ENCODE peak calls at places on chromosome 15, in ten cellular contexts. E is brain microvascular endothelial cell, M is hepatocyte, S is prostate gland, Z is upper lobe of left lung, V is H7, B is lower leg skin, C is tibial artery, O is PC-9, A is left ventricle myocardium inferior. U is an unnamed sample.

GRCh38 chr15:58306591-58307312 is 125.0 kb upstream of the LIPC start:
- DNase-seq in E (no peak), M (no peak), S (peak; percentile 50), Z (no peak), V (peak; percentile 19), B (no peak), C (no peak), O (no peak), A (no peak), U (no peak)

GRCh38 chr15:39852237-39852636 is 67.8 kb downstream of the GPR176 start:
- DNase-seq in E (peak; percentile 43), M (no peak), S (no peak), Z (no peak), V (no peak), B (no peak), C (no peak), O (no peak), A (no peak), U (no peak)

GRCh38 chr15:58501006-58501405 is 69.2 kb downstream of the LIPC start:
- DNase-seq in E (no peak), M (no peak), S (no peak), Z (no peak), V (no peak), B (no peak), C (no peak), O (no peak), A (no peak), U (no peak)

GRCh38 chr15:90620379-90621134 is 90.8 kb downstream of the CRTC3 start:
- DNase-seq in E (no peak), M (no peak), S (no peak), Z (no peak), V (no peak), B (no peak), C (no peak), O (no peak), A (no peak), U (no peak)

GRCh38 chr15:35852818-35853624 is 307.1 kb upstream of the DPH6 start:
- DNase-seq in E (no peak), M (no peak), S (no peak), Z (no peak), V (no peak), B (no peak), C (no peak), O (no peak), A (no peak), U (no peak)

GRCh38 chr15:92898988-92899909 is 875 bp upstream of the CHD2 start:
- DNase-seq in E (no peak), M (no peak), S (peak; percentile 1), Z (no peak), V (no peak), B (no peak), C (no peak), O (no peak), A (no peak), U (no peak)

GRCh38 chr15:78212546-78213424 is 21.6 kb downstream of the ACSBG1 start:
- DNase-seq in E (peak; percentile 65), M (peak; percentile 90), S (peak; percentile 67), Z (peak; percentile 65), V (peak; percentile 46), B (peak; percentile 54), C (no peak), O (peak; percentile 85), A (peak; percentile 64), U (no peak)

GRCh38 chr15:58865420-58865880 is 68.0 kb downstream of the SLTM start:
- DNase-seq in E (no peak), M (no peak), S (peak; percentile 2), Z (no peak), V (no peak), B (no peak), C (no peak), O (peak; percentile 57), A (no peak), U (no peak)

GRCh38 chr15:67548862-67549651 is 6.6 kb downstream of the MAP2K5 start:
- DNase-seq in E (peak; percentile 22), M (peak; percentile 17), S (no peak), Z (peak; percentile 18), V (peak; percentile 71), B (no peak), C (no peak), O (no peak), A (peak; percentile 20), U (no peak)

GRCh38 chr15:67547064-67547463 is 4.6 kb downstream of the MAP2K5 start:
- DNase-seq in E (no peak), M (no peak), S (no peak), Z (no peak), V (no peak), B (no peak), C (no peak), O (no peak), A (no peak), U (no peak)

GRCh38 chr15:67549736-67550135 is 7.2 kb downstream of the MAP2K5 start:
- DNase-seq in E (no peak), M (no peak), S (no peak), Z (no peak), V (no peak), B (no peak), C (no peak), O (no peak), A (no peak), U (no peak)

GRCh38 chr15:67548532-67548852 is 6.0 kb downstream of the MAP2K5 start:
- DNase-seq in E (no peak), M (no peak), S (no peak), Z (no peak), V (no peak), B (no peak), C (no peak), O (no peak), A (no peak), U (no peak)

GRCh38 chr15:67547836-67548531 is 5.5 kb downstream of the MAP2K5 start:
- DNase-seq in E (peak; percentile 34), M (no peak), S (no peak), Z (no peak), V (no peak), B (no peak), C (no peak), O (no peak), A (no peak), U (no peak)
- H3K4me3 ChIP-seq in E (no peak overlapping the region), M (no peak overlapping the region), S (no peak overlapping the region), Z (no peak overlapping the region), V (no peak overlapping the region), B (no peak overlapping the region), C (no peak overlapping the region), O (no peak overlapping the region), A (no peak overlapping the region), U (no peak overlapping the region)

GRCh38 chr15:49265911-49266310 is 95.9 kb downstream of the GALK2 start:
- DNase-seq in E (no peak), M (no peak), S (no peak), Z (no peak), V (no peak), B (no peak), C (no peak), O (no peak), A (no peak), U (no peak)

GRCh38 chr15:49273734-49274318 is 103.8 kb downstream of the GALK2 start:
- DNase-seq in E (no peak), M (no peak), S (no peak), Z (no peak), V (no peak), B (no peak), C (no peak), O (no peak), A (no peak), U (no peak)

DNA sequence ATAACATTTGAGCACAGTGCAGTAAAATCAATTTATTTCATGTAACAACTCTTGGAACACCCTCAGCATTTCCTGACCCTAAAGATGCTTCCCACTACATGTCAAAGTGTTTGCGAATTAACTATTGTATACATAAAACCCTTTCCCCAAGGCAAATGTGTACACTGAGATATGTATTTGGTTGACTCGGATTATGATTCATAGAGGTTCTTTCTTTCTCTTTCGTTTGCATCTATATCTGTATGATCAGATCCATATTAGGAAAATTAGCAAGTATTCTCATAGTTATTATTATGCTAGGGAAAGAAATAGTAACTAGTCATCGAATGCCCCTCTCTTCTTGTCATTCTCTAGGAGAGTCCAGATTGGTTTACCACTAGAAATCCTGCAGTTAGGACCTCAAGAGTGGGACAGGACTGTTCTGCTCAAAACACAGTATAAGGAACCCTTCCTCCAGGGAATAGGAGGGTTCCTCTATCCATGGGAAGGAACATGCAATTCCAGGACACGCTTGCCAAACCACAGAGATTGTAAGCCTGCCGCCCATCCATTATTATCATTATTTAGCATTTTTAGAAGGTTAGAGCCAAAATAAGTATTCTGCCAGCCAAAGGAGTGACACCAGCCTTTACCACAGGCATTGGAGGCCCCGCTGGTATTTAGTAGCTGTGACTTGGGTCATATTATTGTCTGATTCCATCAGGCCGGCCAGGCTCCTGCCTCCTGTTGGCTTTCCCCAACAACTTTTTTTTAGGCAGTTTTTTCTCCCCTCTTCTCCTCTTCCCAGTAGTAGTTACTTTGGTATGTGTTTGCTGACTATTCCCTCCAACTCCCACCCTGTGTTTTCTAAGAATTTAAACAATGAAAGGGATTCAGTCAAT is 100.7 kb downstream of the GALK2 start:
- DNase-seq in E (peak; percentile 48), M (no peak), S (no peak), Z (no peak), V (peak; percentile 10), B (no peak), C (peak; percentile 68), O (no peak), A (peak; percentile 14), U (no peak)
- H3K4me3 ChIP-seq in E (no peak overlapping the region), M (no peak overlapping the region), S (no peak overlapping the region), Z (no peak overlapping the region), V (no peak overlapping the region), B (no peak overlapping the region), C (peak overlapping the region; percentile 0), O (no peak overlapping the region), A (no peak overlapping the region), U (no peak overlapping the region)

DNA sequence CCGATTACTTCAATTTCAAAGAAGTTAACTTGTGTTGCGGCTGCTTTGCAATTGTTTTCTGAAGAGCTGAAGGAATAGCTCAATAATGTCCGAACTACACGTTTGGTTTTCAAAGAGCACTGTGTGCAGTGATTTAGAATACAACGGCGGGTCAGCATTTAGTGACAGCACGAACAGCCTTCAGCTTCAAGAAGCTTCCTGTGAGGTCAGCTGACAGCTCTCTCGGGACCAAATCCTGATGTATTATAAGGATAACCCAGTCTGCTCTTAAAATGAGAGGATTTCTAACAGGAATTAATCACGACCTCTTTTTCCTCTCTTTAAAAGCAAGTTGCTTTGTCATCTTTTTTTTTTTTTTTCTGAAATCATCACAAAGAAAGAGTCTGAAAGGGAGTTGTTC is 97.9 kb upstream of the UNC13C start:
- DNase-seq in E (no peak), M (no peak), S (no peak), Z (no peak), V (no peak), B (no peak), C (no peak), O (no peak), A (no peak), U (no peak)
- H3K4me3 ChIP-seq in E (no peak overlapping the region), M (no peak overlapping the region), S (no peak overlapping the region), Z (no peak overlapping the region), V (no peak overlapping the region), B (no peak overlapping the region), C (no peak overlapping the region), O (no peak overlapping the region), A (peak overlapping the region; percentile 1), U (no peak overlapping the region)

GRCh38 chr15:38036790-38037338 is 102.4 kb downstream of the TMCO5A start:
- DNase-seq in E (no peak), M (no peak), S (no peak), Z (no peak), V (no peak), B (no peak), C (no peak), O (no peak), A (no peak), U (no peak)

GRCh38 chr15:38030609-38031008 is 96.2 kb downstream of the TMCO5A start:
- DNase-seq in E (no peak), M (no peak), S (no peak), Z (no peak), V (no peak), B (no peak), C (no peak), O (no peak), A (no peak), U (no peak)

GRCh38 chr15:38040615-38041014 is 106.2 kb downstream of the TMCO5A start:
- DNase-seq in E (no peak), M (no peak), S (no peak), Z (no peak), V (no peak), B (no peak), C (no peak), O (no peak), A (no peak), U (no peak)

GRCh38 chr15:38038659-38039442 is 104.4 kb downstream of the TMCO5A start:
- DNase-seq in E (peak; percentile 70), M (no peak), S (no peak), Z (no peak), V (no peak), B (no peak), C (no peak), O (no peak), A (no peak), U (no peak)

GRCh38 chr15:38035701-38036100 is 101.3 kb downstream of the TMCO5A start:
- DNase-seq in E (no peak), M (no peak), S (no peak), Z (no peak), V (no peak), B (no peak), C (no peak), O (no peak), A (no peak), U (no peak)
- H3K4me3 ChIP-seq in E (no peak overlapping the region), M (no peak overlapping the region), S (no peak overlapping the region), Z (no peak overlapping the region), V (no peak overlapping the region), B (no peak overlapping the region), C (no peak overlapping the region), O (no peak overlapping the region), A (no peak overlapping the region), U (no peak overlapping the region)

U was measured in thoracic aorta.